ENCODE peak calls at places on chromosomes 3 and 15, in four cellular contexts. One of them, this sample, is unnamed.
A peak's percentile ranks its signal among the peaks of the same experiment; 100 is the strongest.

GRCh38 chr3:169034401-169034800 is 629.1 kb downstream of the MECOM start:
- DNase-seq in naive thymus-derived CD4-positive, alpha-beta T cell: no peak
- DNase-seq in AG10803: peak; percentile 60
- DNase-seq in choroid plexus epithelial cell: peak; percentile 71
- DNase-seq in this sample: no peak

GRCh38 chr3:8891774-8892173 is 71.5 kb downstream of the RAD18 start:
- DNase-seq in naive thymus-derived CD4-positive, alpha-beta T cell: no peak
- DNase-seq in AG10803: peak; percentile 80
- DNase-seq in choroid plexus epithelial cell: no peak
- DNase-seq in this sample: no peak

GRCh38 chr3:29705906-29706507 is 425.1 kb downstream of the RBMS3 start:
- DNase-seq in naive thymus-derived CD4-positive, alpha-beta T cell: no peak
- DNase-seq in AG10803: no peak
- DNase-seq in choroid plexus epithelial cell: no peak
- DNase-seq in this sample: no peak

GRCh38 chr3:42513121-42513520 is 10.7 kb downstream of the VIPR1 start:
- DNase-seq in naive thymus-derived CD4-positive, alpha-beta T cell: no peak
- DNase-seq in AG10803: no peak
- DNase-seq in choroid plexus epithelial cell: no peak
- DNase-seq in this sample: no peak

GRCh38 chr3:57998366-57999283 is 9.6 kb upstream of the FLNB start:
- DNase-seq in naive thymus-derived CD4-positive, alpha-beta T cell: peak; percentile 14
- DNase-seq in AG10803: no peak
- DNase-seq in choroid plexus epithelial cell: no peak
- DNase-seq in this sample: peak; percentile 2

GRCh38 chr3:170179444-170179843 is 2.1 kb downstream of the PHC3 start:
- DNase-seq in naive thymus-derived CD4-positive, alpha-beta T cell: no peak
- DNase-seq in AG10803: no peak
- DNase-seq in choroid plexus epithelial cell: no peak
- DNase-seq in this sample: no peak

GRCh38 chr15:95839367-95839782 is 491.1 kb upstream of the NR2F2 start:
- DNase-seq in naive thymus-derived CD4-positive, alpha-beta T cell: peak; percentile 20
- DNase-seq in AG10803: no peak
- DNase-seq in choroid plexus epithelial cell: no peak
- DNase-seq in this sample: peak; percentile 47

GRCh38 chr3:56251343-56251945 is 216.8 kb downstream of the ERC2 start:
- DNase-seq in naive thymus-derived CD4-positive, alpha-beta T cell: peak; percentile 10
- DNase-seq in AG10803: peak; percentile 59
- DNase-seq in choroid plexus epithelial cell: peak; percentile 75
- DNase-seq in this sample: no peak

GRCh38 chr3:42052867-42053351 is 38.2 kb upstream of the TRAK1 start:
- DNase-seq in naive thymus-derived CD4-positive, alpha-beta T cell: no peak
- DNase-seq in AG10803: no peak
- DNase-seq in choroid plexus epithelial cell: peak; percentile 36
- DNase-seq in this sample: no peak

DNA sequence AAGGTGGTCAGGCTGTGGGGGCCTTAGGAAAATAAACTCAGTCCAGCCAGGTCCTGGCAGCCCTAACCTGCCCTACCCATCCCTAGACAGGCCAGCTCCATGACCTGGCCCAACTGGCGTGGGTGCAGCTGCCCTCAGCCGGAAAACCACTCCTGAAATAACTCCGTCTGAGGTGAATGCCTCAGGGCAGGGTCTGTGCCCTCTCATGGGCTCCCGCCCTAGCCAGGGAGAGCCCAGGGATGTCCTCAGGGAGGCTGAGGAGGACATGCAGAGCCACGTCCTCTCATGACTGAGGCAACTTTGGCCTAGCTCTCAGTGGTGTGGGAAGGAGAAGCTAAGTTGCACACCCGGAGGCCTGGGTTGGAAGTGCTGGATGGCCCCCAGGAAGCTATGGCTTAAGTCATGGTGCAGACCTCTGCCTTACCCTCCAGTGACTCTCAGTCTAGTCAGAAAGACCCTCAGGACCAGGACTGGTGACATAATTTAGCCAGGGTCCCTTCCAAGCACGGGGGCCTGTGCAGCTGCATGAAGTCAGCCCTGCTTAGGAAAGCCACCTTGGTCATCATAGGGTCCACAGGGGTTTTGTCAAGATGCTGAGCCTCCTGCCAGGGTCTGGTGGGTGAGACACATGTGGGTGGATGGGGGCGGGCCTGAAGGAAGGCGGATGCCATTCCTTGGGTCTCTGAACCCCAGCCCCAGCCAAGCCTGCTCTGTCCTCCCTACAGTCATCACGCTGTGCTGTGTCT is 7.4 kb downstream of the TMIE start:
- DNase-seq in naive thymus-derived CD4-positive, alpha-beta T cell: no peak
- DNase-seq in AG10803: no peak
- DNase-seq in choroid plexus epithelial cell: no peak
- DNase-seq in this sample: no peak
- H3K4me3 ChIP-seq in naive thymus-derived CD4-positive, alpha-beta T cell: no peak overlapping the region
- H3K4me3 ChIP-seq in AG10803: no peak overlapping the region
- H3K4me3 ChIP-seq in choroid plexus epithelial cell: no peak overlapping the region
- H3K4me3 ChIP-seq in this sample: no peak overlapping the region

GRCh38 chr3:71207632-71208031 is 375.9 kb downstream of the FOXP1 start:
- DNase-seq in naive thymus-derived CD4-positive, alpha-beta T cell: no peak
- DNase-seq in AG10803: no peak
- DNase-seq in choroid plexus epithelial cell: no peak
- DNase-seq in this sample: no peak
- H3K4me3 ChIP-seq in naive thymus-derived CD4-positive, alpha-beta T cell: no peak overlapping the region
- H3K4me3 ChIP-seq in AG10803: no peak overlapping the region
- H3K4me3 ChIP-seq in choroid plexus epithelial cell: no peak overlapping the region
- H3K4me3 ChIP-seq in this sample: no peak overlapping the region

GRCh38 chr3:156483961-156484787 is 70.7 kb downstream of the SSR3 start:
- DNase-seq in naive thymus-derived CD4-positive, alpha-beta T cell: peak; percentile 54
- DNase-seq in AG10803: peak; percentile 46
- DNase-seq in choroid plexus epithelial cell: peak; percentile 72
- DNase-seq in this sample: peak; percentile 55
- H3K4me3 ChIP-seq in naive thymus-derived CD4-positive, alpha-beta T cell: peak overlapping the region; percentile 47
- H3K4me3 ChIP-seq in AG10803: no peak overlapping the region
- H3K4me3 ChIP-seq in choroid plexus epithelial cell: no peak overlapping the region
- H3K4me3 ChIP-seq in this sample: peak overlapping the region; percentile 55

DNA sequence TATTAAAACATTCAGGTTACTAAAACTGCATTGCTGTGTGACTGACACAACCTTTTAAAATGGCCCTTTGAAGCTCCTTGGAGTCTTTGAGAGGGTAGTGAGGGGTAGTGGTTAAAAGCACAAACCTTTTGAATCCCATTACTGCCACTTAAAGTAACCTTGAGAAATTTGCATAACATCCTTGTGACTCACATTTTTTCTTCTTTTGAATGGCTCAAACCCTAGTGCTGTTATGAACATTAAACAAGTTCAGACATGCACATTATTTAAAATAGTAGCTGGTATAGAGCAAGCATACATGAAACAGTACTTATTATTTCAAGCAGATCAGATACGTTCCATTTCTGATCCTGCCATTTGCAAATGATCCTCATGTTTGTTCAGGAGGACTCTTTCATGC is 3.7 kb upstream of the CLDN1 start:
- DNase-seq in naive thymus-derived CD4-positive, alpha-beta T cell: no peak
- DNase-seq in AG10803: peak; percentile 24
- DNase-seq in choroid plexus epithelial cell: no peak
- DNase-seq in this sample: no peak
- H3K4me3 ChIP-seq in naive thymus-derived CD4-positive, alpha-beta T cell: no peak overlapping the region
- H3K4me3 ChIP-seq in AG10803: no peak overlapping the region
- H3K4me3 ChIP-seq in choroid plexus epithelial cell: no peak overlapping the region
- H3K4me3 ChIP-seq in this sample: no peak overlapping the region

GRCh38 chr3:52372822-52373504 is 56.8 kb downstream of the DNAH1 start:
- DNase-seq in naive thymus-derived CD4-positive, alpha-beta T cell: peak; percentile 34
- DNase-seq in AG10803: no peak
- DNase-seq in choroid plexus epithelial cell: no peak
- DNase-seq in this sample: peak; percentile 10
- H3K4me3 ChIP-seq in naive thymus-derived CD4-positive, alpha-beta T cell: no peak overlapping the region
- H3K4me3 ChIP-seq in AG10803: peak overlapping the region; percentile 32
- H3K4me3 ChIP-seq in choroid plexus epithelial cell: no peak overlapping the region
- H3K4me3 ChIP-seq in this sample: no peak overlapping the region